ENCODE peak calls at places on chromosomes 3 and 15, in five cellular contexts. W, Z, N, U and C are unnamed samples.

GRCh38 chr3:6113338-6113737 is 747.6 kb upstream of the GRM7 start:
- DNase-seq in W (no peak), Z (no peak), N (no peak), U (no peak), C (no peak)

GRCh38 chr15:100763764-100764750 is 115.6 kb upstream of the ALDH1A3 start:
- DNase-seq in Z (peak; percentile 2), N (no peak), U (no peak), W (no peak), C (no peak)

GRCh38 chr3:130811552-130811951 is 64.9 kb upstream of the PIK3R4 start:
- DNase-seq in N (no peak), W (no peak), Z (no peak), U (no peak), C (no peak)

GRCh38 chr3:44509393-44509921 is 32.0 kb upstream of the ZNF445 start:
- DNase-seq in N (no peak), W (no peak), U (no peak), Z (peak; percentile 10), C (no peak)

GRCh38 chr3:24471480-24471879 is 23.2 kb downstream of the THRB start:
- DNase-seq in U (no peak), N (no peak), Z (no peak), W (no peak), C (no peak)

GRCh38 chr3:136457793-136458192 is 207.7 kb downstream of the PCCB start:
- DNase-seq in W (no peak), U (no peak), Z (no peak), N (no peak), C (no peak)

GRCh38 chr3:53155763-53156162 is 5.2 kb upstream of the PRKCD start:
- DNase-seq in U (no peak), Z (no peak), W (no peak), N (no peak), C (no peak)

GRCh38 chr3:154018100-154018696 is 103.0 kb upstream of the ARHGEF26 start:
- DNase-seq in N (no peak), U (peak; percentile 32), W (peak; percentile 9), Z (peak; percentile 21), C (no peak)